ENCODE peak calls at places on chromosomes 5 and 9, in nine cellular contexts. X is AG09309; P is A673; E is HCT116; L is stimulated activated CD4-positive, alpha-beta T cell treated with anti-CD3 and anti-CD28 coated beads, Interleukin-4, amount 100 ng/mL, for 48 hours; V is HT-29; C is HEK293T; R is CD8-positive, alpha-beta memory T cell; H is MM.1S. Y is an unnamed sample.

GRCh38 chr9:113290052-113290607 is 13.0 kb downstream of the RNF183 start:
- DNase-seq in X (no peak), P (no peak), E (no peak), L (no peak), V (no peak), C (no peak), R (no peak), H (no peak), Y (no peak)

GRCh38 chr5:77012601-77013000 is 17.6 kb upstream of the AGGF1 start:
- DNase-seq in X (no peak), P (no peak), E (no peak), L (no peak), V (no peak), C (no peak), R (no peak), H (no peak), Y (peak)

GRCh38 chr5:44332360-44332971 is 56.8 kb downstream of the FGF10 start:
- DNase-seq in X (peak), P (peak), E (peak), L (no peak), V (peak), C (peak), R (no peak), H (peak), Y (peak)

GRCh38 chr5:118247468-118247867 is 740.9 kb downstream of the DTWD2 start:
- DNase-seq in X (no peak), P (no peak), E (no peak), L (no peak), V (no peak), C (no peak), R (no peak), H (peak), Y (no peak)

GRCh38 chr5:160772854-160773253 is 79.2 kb downstream of the ATP10B start:
- DNase-seq in X (no peak), P (no peak), E (no peak), L (no peak), V (no peak), C (no peak), R (no peak), H (no peak), Y (no peak)

GRCh38 chr9:38022203-38022602 is 46.8 kb downstream of the SHB start:
- DNase-seq in X (no peak), P (no peak), E (no peak), L (no peak), V (no peak), C (no peak), R (no peak), H (no peak), Y (no peak)

GRCh38 chr5:5533927-5534326 is 111.5 kb downstream of the ICE1 start:
- DNase-seq in X (no peak), P (no peak), E (no peak), L (no peak), V (no peak), C (no peak), R (no peak), H (no peak), Y (no peak)

GRCh38 chr9:127130661-127131538 is 8.5 kb upstream of the ANGPTL2 start:
- DNase-seq in X (peak), P (no peak), E (no peak), L (no peak), V (no peak), C (no peak), R (no peak), H (no peak), Y (peak)

GRCh38 chr5:138954257-138955012 is 79.3 kb upstream of the LRRTM2 start:
- DNase-seq in X (no peak), P (no peak), E (no peak), L (no peak), V (no peak), C (no peak), R (no peak), H (no peak), Y (no peak)

GRCh38 chr5:179370490-179371122 is 25.3 kb upstream of the ADAMTS2 start:
- DNase-seq in X (no peak), P (no peak), E (no peak), L (no peak), V (no peak), C (no peak), R (no peak), H (no peak), Y (no peak)

GRCh38 chr9:726005-726404 is 115.5 kb upstream of the DMRT1 start:
- DNase-seq in X (no peak), P (no peak), E (no peak), L (no peak), V (no peak), C (no peak), R (no peak), H (no peak), Y (no peak)

GRCh38 chr5:94691270-94691669 is 72.8 kb downstream of the SLF1 start:
- DNase-seq in X (no peak), P (no peak), E (no peak), L (no peak), V (no peak), C (no peak), R (no peak), H (no peak), Y (no peak)

GRCh38 chr9:36976371-36977030 is 57.6 kb downstream of the PAX5 start:
- DNase-seq in X (no peak), P (no peak), E (no peak), L (no peak), V (no peak), C (no peak), R (no peak), H (no peak), Y (no peak)

GRCh38 chr5:119031905-119032304 is 39.0 kb upstream of the DMXL1 start:
- DNase-seq in X (no peak), P (peak), E (peak), L (peak), V (no peak), C (no peak), R (no peak), H (no peak), Y (no peak)

GRCh38 chr5:89060768-89061167 is 177.8 kb upstream of the MEF2C start:
- DNase-seq in X (no peak), P (no peak), E (no peak), L (no peak), V (no peak), C (no peak), R (no peak), H (no peak), Y (no peak)

GRCh38 chr9:134443169-134444039 is 117.1 kb downstream of the RXRA start:
- DNase-seq in X (peak), P (peak), E (peak), L (peak), V (peak), C (peak), R (peak), H (peak), Y (peak)

GRCh38 chr9:106333487-106333886 is 529.5 kb upstream of the ZNF462 start:
- DNase-seq in X (no peak), P (no peak), E (no peak), L (no peak), V (peak), C (no peak), R (no peak), H (no peak), Y (no peak)

Y was measured in foreskin fibroblast.